ENCODE peak calls at places on chromosomes 12 and 14, in four cellular contexts. X is CD8-positive, alpha-beta T cell; B is tibial nerve; M is pancreas. Z is an unnamed sample.

GRCh38 chr12:28652239-28652638 is 462.0 kb downstream of the CCDC91 start:
- DNase-seq in X (no peak), B (no peak), M (no peak), Z (no peak)

GRCh38 chr12:12518919-12519318 is 43.7 kb downstream of the DUSP16 start:
- DNase-seq in X (no peak), B (no peak), M (no peak), Z (no peak)

GRCh38 chr12:65926119-65927004 is 102.1 kb downstream of the HMGA2 start:
- DNase-seq in X (no peak), B (no peak), M (no peak), Z (no peak)

GRCh38 chr12:58051378-58051777 is 110.0 kb downstream of the ATP23 start:
- DNase-seq in X (no peak), B (no peak), M (no peak), Z (no peak)

GRCh38 chr12:110039085-110039807 is 9.1 kb downstream of the C12orf76 start:
- DNase-seq in X (no peak), B (no peak), M (no peak), Z (no peak)

GRCh38 chr14:100393362-100393761 is 70.2 kb downstream of the SLC25A47 start:
- DNase-seq in X (no peak), B (no peak), M (no peak), Z (no peak)

GRCh38 chr12:107963625-107964024 is 165.5 kb upstream of the WSCD2 start:
- DNase-seq in X (no peak), B (no peak), M (no peak), Z (no peak)

GRCh38 chr14:49193365-49194050 is 392.7 kb downstream of the RPS29 start:
- DNase-seq in X (no peak), B (no peak), M (no peak), Z (no peak)

GRCh38 chr12:15059123-15059522 is 86.3 kb downstream of the PDE6H start:
- DNase-seq in X (no peak), B (no peak), M (no peak), Z (no peak)

GRCh38 chr12:59452746-59453145 is 143.1 kb upstream of the SLC16A7 start:
- DNase-seq in X (no peak), B (no peak), M (no peak), Z (no peak)

GRCh38 chr12:34406228-34406995 is 384.1 kb downstream of the ALG10 start:
- DNase-seq in X (no peak), B (peak; percentile 4), M (peak; percentile 3), Z (peak; percentile 1)

DNA sequence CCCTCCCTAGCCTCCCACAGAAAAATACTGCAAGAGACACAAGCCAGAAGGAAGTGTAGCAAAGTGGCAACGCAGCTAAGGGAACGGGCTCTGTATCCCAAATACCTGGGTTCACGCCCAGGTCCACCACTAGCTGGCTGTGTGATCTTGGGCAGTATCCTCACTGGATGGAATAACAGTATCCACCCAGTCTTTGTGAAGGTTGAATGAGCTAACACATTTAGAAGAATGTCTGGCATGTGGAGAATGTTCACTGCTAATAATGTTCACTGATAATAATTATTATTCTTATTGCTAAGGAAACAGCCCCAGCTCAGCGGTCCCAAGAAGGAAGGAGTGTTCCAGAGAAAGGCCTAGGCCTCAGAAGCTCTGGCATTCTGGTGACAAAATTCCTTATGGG is 70.9 kb downstream of the VWF start:
- DNase-seq in X (no peak), B (no peak), M (no peak), Z (no peak)
- TF ChIP-seq CTCF in X (no peak), B (no peak), M (no peak), Z (no peak)

GRCh38 chr12:128798543-128799341 is 25.0 kb downstream of the SLC15A4 start:
- DNase-seq in X (no peak), B (no peak), M (no peak), Z (no peak)

GRCh38 chr12:128795530-128796361 is 28.0 kb downstream of the SLC15A4 start:
- DNase-seq in X (no peak), B (no peak), M (no peak), Z (no peak)

GRCh38 chr12:128796439-128797118 is 27.2 kb downstream of the SLC15A4 start:
- DNase-seq in X (no peak), B (no peak), M (no peak), Z (no peak)

GRCh38 chr12:128794661-128795529 is 28.9 kb downstream of the SLC15A4 start:
- DNase-seq in X (no peak), B (no peak), M (no peak), Z (no peak)

DNA sequence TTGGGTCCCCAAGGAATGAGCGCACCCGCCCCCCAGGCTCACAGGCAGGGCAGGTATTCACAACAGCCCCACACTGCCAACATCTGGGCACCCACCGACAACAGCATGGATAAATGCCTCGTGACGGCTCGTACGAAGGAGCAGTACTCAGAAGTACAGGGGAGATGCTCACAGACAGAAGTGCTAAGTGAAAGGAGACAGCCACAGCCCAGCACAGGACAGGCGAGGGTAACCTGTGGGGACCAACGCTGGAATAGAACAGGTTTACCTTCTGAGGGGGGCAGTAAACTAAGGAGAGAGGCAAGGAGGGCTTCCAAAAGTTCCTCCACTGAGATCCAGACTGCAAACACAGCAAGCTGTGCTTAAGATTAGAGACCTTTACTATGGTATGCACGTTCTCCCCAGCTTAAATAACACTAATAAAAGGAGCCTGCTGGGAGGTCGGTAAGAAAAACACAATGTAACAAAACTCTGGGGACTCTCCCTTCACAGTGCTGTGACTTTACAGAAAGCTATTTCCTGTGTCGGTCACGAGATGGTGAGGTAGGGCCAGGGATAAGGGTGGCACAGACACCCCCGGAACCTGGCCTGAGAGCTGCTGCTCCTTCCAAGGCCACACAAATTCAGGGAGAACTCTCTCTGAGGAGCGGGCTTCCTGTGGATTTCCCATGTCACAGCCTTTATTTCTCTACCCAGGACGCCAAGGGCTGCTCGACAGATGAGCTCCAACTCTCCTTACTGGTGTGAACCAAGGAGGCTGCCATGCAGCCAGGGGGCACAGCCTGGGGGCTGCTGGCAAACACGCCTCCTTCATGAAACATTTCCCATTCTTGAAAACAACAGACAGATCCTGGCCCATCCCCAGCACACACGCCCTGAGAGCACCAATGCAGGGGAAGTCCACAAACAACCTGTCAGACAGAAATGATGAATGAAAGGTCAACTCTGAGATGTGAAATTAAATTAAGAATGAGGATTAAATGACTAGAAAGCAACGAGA is 26.3 kb downstream of the SLC15A4 start:
- DNase-seq in X (no peak), B (no peak), M (no peak), Z (no peak)
- TF ChIP-seq CTCF in X (no peak), B (no peak), M (no peak), Z (no peak)

GRCh38 chr12:105427883-105428282 is 97.4 kb downstream of the C12orf75 start:
- DNase-seq in X (no peak), B (no peak), M (no peak), Z (no peak)
- TF ChIP-seq CTCF in X (no peak), B (no peak), M (no peak), Z (no peak)

DNA sequence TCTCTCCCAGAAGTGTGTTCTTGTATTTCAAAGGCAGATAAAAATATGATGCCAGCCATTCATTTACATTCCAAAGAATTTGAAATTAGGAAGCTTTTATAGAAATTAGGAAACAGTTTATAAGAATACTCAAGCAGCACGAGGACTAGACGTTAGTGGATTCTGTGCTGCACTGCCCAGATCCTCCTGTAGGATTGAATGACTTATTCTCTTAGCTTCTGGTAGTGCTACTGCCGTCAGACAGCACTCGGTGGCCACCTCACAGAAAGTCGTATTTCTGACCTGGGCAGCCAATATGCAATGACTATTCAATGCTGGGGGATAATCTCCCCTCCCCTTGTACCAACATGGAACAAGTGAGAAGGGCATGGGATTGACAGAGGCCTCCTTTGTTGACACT is 326.4 kb downstream of the RPL10L start:
- DNase-seq in X (no peak), B (no peak), M (no peak), Z (no peak)
- TF ChIP-seq CTCF in X (no peak), B (no peak), M (no peak), Z (no peak)

GRCh38 chr12:22118206-22118605 is 72.2 kb downstream of the CMAS start:
- DNase-seq in X (no peak), B (no peak), M (no peak), Z (no peak)

GRCh38 chr12:22116376-22116775 is 70.4 kb downstream of the CMAS start:
- DNase-seq in X (no peak), B (no peak), M (no peak), Z (no peak)

GRCh38 chr12:22124987-22125386 is 79.0 kb downstream of the CMAS start:
- DNase-seq in X (no peak), B (no peak), M (no peak), Z (no peak)

GRCh38 chr12:22117551-22117950 is 71.5 kb downstream of the CMAS start:
- DNase-seq in X (no peak), B (no peak), M (no peak), Z (no peak)

GRCh38 chr12:22121224-22121623 is 75.2 kb downstream of the CMAS start:
- DNase-seq in X (peak; percentile 5), B (no peak), M (no peak), Z (peak; percentile 24)
- TF ChIP-seq CTCF in X (peak; percentile 19), B (no peak), M (no peak), Z (peak; percentile 56)

Z was measured in GM10248.